ENCODE peak calls at places on chromosomes 13 and 19, in five cellular contexts. J is pancreas; X is uterus; Y is Karpas-422; G is Jurkat, Clone E6-1. O is an unnamed sample.

GRCh38 chr13:62387642-62388041 is 972.0 kb upstream of the PCDH20 start:
- DNase-seq in J (no peak), X (no peak), Y (peak; percentile 69), G (no peak), O (no peak)

GRCh38 chr19:8459520-8460260 is 14.9 kb downstream of the HNRNPM start:
- DNase-seq in J (no peak), X (no peak), Y (no peak), G (no peak), O (no peak)

GRCh38 chr13:22499919-22500318 is 680.9 kb upstream of the SGCG start:
- DNase-seq in J (no peak), X (no peak), Y (no peak), G (no peak), O (no peak)

GRCh38 chr13:111342716-111343115 is 22.3 kb downstream of the TEX29 start:
- DNase-seq in J (no peak), X (no peak), Y (no peak), G (no peak), O (no peak)

GRCh38 chr19:5627395-5627904 is 4.6 kb downstream of the SAFB start:
- DNase-seq in J (no peak), X (no peak), Y (peak; percentile 88), G (no peak), O (no peak)

GRCh38 chr19:53977991-53978731 is 13.3 kb upstream of the CACNG6 start:
- DNase-seq in J (peak; percentile 21), X (peak; percentile 21), Y (no peak), G (no peak), O (peak; percentile 27)

GRCh38 chr13:78160793-78161192 is 242.2 kb upstream of the EDNRB start:
- DNase-seq in J (no peak), X (no peak), Y (no peak), G (no peak), O (no peak)

GRCh38 chr19:14102102-14102696 is 11.6 kb upstream of the SAMD1 start:
- DNase-seq in J (no peak), X (no peak), Y (peak; percentile 40), G (no peak), O (no peak)

GRCh38 chr19:22052644-22053013 is 345 bp downstream of the ZNF257 start:
- DNase-seq in J (peak; percentile 10), X (peak; percentile 12), Y (peak; percentile 51), G (no peak), O (no peak)

GRCh38 chr19:15463865-15464371 is 426 bp downstream of the RASAL3 start:
- DNase-seq in J (no peak), X (no peak), Y (peak; percentile 84), G (peak; percentile 88), O (peak; percentile 77)

GRCh38 chr13:86960876-86961275 is 710.3 kb upstream of the SLITRK5 start:
- DNase-seq in J (no peak), X (no peak), Y (no peak), G (no peak), O (no peak)

GRCh38 chr19:3510727-3511126 is 4.6 kb downstream of the FZR1 start:
- DNase-seq in J (no peak), X (no peak), Y (no peak), G (no peak), O (no peak)

GRCh38 chr19:46410205-46411087 is 2.9 kb downstream of the CCDC8 start:
- DNase-seq in J (no peak), X (no peak), Y (no peak), G (no peak), O (no peak)

GRCh38 chr19:45331411-45331810 is 8.7 kb upstream of the CKM start:
- DNase-seq in J (no peak), X (no peak), Y (peak; percentile 74), G (no peak), O (no peak)

GRCh38 chr19:58002384-58003152 is at the start of gene ZNF606:
- DNase-seq in J (peak; percentile 85), X (peak; percentile 86), Y (peak; percentile 90), G (peak; percentile 33), O (peak; percentile 85)

GRCh38 chr13:47835470-47836228 is 165.4 kb downstream of the SUCLA2 start:
- DNase-seq in J (no peak), X (no peak), Y (peak; percentile 66), G (no peak), O (no peak)

GRCh38 chr13:43023244-43023931 is at the start of gene DNAJC15:
- DNase-seq in J (peak; percentile 81), X (peak; percentile 68), Y (peak; percentile 95), G (peak; percentile 60), O (peak; percentile 83)

GRCh38 chr13:74696148-74696922 is 562.1 kb upstream of the KLF12 start:
- DNase-seq in J (no peak), X (no peak), Y (no peak), G (no peak), O (no peak)

DNA sequence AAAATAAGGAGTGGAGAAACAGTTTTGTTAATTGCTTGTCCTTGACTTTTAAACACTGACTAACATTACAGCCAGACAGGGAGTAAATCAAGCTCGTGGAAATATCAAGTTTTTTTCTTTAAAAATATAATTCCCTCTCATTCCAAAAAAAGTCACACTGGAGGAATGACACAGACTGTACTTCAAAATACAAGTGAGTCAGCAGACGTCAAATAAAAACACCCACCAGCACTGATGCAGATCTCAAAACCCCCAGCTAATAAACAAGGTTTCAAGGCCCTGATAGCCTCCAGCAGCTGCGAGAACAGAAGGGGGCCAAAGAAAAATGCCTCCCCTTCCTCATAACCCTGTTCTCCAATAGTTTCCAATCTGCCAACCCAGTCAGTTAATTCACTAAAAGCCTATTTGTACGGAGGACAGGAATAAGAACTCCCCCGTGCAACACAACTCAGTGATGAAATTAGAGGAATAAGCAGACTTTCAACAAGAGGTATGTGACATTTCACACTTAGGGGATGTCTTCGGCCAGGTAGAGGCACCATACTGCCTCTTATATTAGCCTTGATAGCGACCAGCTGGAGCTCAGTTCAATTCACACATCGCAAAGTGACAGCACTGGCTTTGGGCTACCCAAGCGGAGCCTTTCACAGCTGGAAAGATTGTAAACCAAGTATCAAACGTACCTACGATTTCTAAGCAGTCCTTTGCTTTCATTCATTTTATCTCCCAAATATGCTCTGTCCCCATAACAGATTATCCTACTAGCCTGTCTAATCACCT is 561.0 kb upstream of the KLF12 start:
- DNase-seq in J (no peak), X (no peak), Y (no peak), G (no peak), O (no peak)
- H3K4me3 ChIP-seq in J (no peak overlapping the region), X (no peak overlapping the region), Y (no peak overlapping the region), G (no peak overlapping the region), O (no peak overlapping the region)

GRCh38 chr13:80336335-80336734 is 4.6 kb downstream of the SPRY2 start:
- DNase-seq in J (no peak), X (no peak), Y (no peak), G (no peak), O (no peak)

GRCh38 chr13:80337706-80338105 is 3.2 kb downstream of the SPRY2 start:
- DNase-seq in J (no peak), X (no peak), Y (no peak), G (no peak), O (no peak)

GRCh38 chr13:80337011-80337688 is 3.8 kb downstream of the SPRY2 start:
- DNase-seq in J (no peak), X (no peak), Y (no peak), G (no peak), O (no peak)

GRCh38 chr13:80338781-80339577 is 1.9 kb downstream of the SPRY2 start:
- DNase-seq in J (peak; percentile 71), X (peak; percentile 66), Y (no peak), G (no peak), O (peak; percentile 11)

GRCh38 chr13:80334582-80335260 is 6.2 kb downstream of the SPRY2 start:
- DNase-seq in J (no peak), X (no peak), Y (no peak), G (no peak), O (no peak)
- H3K4me3 ChIP-seq in J (no peak overlapping the region), X (no peak overlapping the region), Y (no peak overlapping the region), G (no peak overlapping the region), O (no peak overlapping the region)

GRCh38 chr19:52716578-52716977 is 18.3 kb downstream of the ZNF611 start:
- DNase-seq in J (no peak), X (no peak), Y (no peak), G (no peak), O (no peak)
- H3K4me3 ChIP-seq in J (no peak overlapping the region), X (no peak overlapping the region), Y (no peak overlapping the region), G (no peak overlapping the region), O (no peak overlapping the region)

DNA sequence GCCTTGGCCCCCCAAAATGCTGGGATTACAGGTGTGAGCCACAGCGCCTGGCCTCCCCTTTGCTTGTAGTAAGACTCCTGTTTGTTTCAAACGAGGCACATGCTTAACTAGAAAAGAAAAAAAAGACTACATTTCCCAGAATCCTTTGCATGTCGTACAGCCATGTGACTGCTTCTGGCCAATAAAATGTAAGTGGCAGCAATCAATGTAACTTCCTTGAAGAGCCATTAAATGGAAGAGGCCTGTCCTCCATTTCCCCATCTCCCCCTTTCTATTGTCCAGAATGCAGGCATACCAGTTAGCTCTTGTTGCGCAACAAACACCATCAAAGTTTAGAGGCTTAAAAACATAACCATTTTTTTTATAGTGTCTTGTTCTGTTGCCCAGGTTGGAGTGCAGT is 10.4 kb upstream of the GPR32 start:
- DNase-seq in J (no peak), X (no peak), Y (peak; percentile 81), G (peak; percentile 68), O (no peak)
- H3K4me3 ChIP-seq in J (no peak overlapping the region), X (no peak overlapping the region), Y (no peak overlapping the region), G (no peak overlapping the region), O (no peak overlapping the region)

DNA sequence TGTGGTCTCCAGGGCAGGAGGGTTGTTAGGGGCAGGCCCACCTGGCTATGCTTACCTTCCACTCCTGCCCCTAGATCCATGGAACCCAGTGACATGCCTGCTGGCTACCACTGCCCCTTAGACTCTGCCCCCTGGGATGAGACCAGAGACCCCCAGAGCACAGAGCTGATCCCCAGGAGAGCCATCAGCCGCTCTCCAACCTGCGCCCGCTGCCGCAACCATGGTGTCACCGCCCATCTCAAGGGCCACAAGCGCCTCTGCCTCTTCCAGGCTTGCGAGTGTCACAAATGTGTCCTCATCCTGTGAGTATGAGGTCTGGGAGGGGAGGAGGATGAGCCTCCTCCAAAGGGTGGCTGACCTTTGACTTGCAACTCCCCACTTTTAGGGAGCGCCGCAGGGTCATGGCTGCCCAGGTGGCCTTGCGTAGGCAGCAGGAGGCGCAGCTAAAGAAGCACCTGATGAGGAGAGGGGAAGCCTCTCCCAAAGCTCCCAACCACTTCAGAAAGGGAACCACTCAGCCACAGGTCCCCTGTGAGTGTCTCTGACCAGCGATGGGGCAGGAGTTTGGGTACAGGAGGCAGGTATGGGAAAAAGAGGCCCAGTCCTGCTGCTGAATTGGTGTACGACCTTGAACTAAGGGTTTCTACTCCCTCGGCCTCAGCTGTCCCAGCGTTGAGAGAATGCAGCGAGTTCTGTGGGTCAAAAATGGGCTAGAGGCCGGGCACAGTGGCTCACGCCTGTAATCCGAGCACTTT is 2.7 kb downstream of the DMRTC2 start:
- DNase-seq in J (no peak), X (no peak), Y (no peak), G (no peak), O (no peak)
- H3K4me3 ChIP-seq in J (no peak overlapping the region), X (no peak overlapping the region), Y (no peak overlapping the region), G (no peak overlapping the region), O (no peak overlapping the region)

DNA sequence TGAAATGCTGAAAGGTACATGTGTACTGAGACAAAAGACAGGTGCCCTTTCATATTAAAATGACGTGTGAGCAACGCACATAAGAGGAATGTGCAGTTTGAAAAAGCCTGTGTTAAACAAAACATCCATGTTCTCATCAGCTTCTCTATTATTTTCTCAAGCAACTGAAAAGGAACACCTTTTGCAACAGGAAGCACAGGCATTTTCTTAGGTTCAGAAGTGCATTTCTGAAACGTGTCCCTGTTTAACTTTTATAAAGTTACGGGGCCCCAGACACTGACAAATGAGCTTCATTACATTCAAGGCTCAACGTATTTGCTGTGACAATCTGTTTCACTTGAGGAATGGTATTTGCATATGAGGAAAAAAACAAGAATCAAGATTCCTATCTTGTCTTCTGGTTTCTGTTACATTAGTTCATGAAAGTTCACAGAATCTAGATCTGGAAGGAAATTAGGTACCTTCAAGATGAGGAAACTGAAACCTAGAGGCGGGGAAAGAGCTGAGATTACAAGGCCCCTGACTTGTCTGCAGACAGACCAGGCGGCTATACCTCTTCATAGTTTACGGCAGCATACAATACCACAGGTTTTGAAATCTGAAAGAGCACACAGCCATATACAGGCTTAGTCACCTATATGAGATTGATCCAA is 431.7 kb downstream of the KLF12 start:
- DNase-seq in J (no peak), X (no peak), Y (peak; percentile 55), G (no peak), O (peak; percentile 79)
- H3K4me3 ChIP-seq in J (no peak overlapping the region), X (no peak overlapping the region), Y (peak overlapping the region; percentile 4), G (no peak overlapping the region), O (peak overlapping the region; percentile 39)